ENCODE peak calls at places on chromosomes 13 and 19, in six cellular contexts. One of them, this sample, is unnamed.

GRCh38 chr19:40298026-40298425 is 12.9 kb upstream of the AKT2 start:
- DNase-seq in ovary: no peak
- DNase-seq in kidney: no peak
- DNase-seq in right atrium auricular region: no peak
- DNase-seq in neural progenitor cell: no peak
- DNase-seq in heart left ventricle: no peak
- DNase-seq in this sample: no peak

GRCh38 chr13:109622006-109622405 is 164.4 kb downstream of the IRS2 start:
- DNase-seq in ovary: no peak
- DNase-seq in kidney: no peak
- DNase-seq in right atrium auricular region: no peak
- DNase-seq in neural progenitor cell: no peak
- DNase-seq in heart left ventricle: no peak
- DNase-seq in this sample: no peak

GRCh38 chr13:53201454-53202225 is 173.0 kb downstream of the OLFM4 start:
- DNase-seq in ovary: peak; percentile 22
- DNase-seq in kidney: peak; percentile 66
- DNase-seq in right atrium auricular region: no peak
- DNase-seq in neural progenitor cell: peak; percentile 77
- DNase-seq in heart left ventricle: peak; percentile 48
- DNase-seq in this sample: peak; percentile 14

GRCh38 chr13:110448230-110448629 is 113.3 kb downstream of the RAB20 start:
- DNase-seq in ovary: peak; percentile 7
- DNase-seq in kidney: peak; percentile 16
- DNase-seq in right atrium auricular region: no peak
- DNase-seq in neural progenitor cell: no peak
- DNase-seq in heart left ventricle: no peak
- DNase-seq in this sample: no peak

GRCh38 chr13:104773775-104774174 is 1707.6 kb upstream of the SLC10A2 start:
- DNase-seq in ovary: no peak
- DNase-seq in kidney: no peak
- DNase-seq in right atrium auricular region: no peak
- DNase-seq in neural progenitor cell: peak; percentile 81
- DNase-seq in heart left ventricle: no peak
- DNase-seq in this sample: no peak

GRCh38 chr19:50512112-50512998 is 1.4 kb downstream of the ASPDH start:
- DNase-seq in ovary: peak; percentile 68
- DNase-seq in kidney: peak; percentile 90
- DNase-seq in right atrium auricular region: no peak
- DNase-seq in neural progenitor cell: no peak
- DNase-seq in heart left ventricle: peak; percentile 72
- DNase-seq in this sample: no peak

GRCh38 chr13:35484384-35484783 is 7.9 kb upstream of the MAB21L1 start:
- DNase-seq in ovary: no peak
- DNase-seq in kidney: no peak
- DNase-seq in right atrium auricular region: no peak
- DNase-seq in neural progenitor cell: no peak
- DNase-seq in heart left ventricle: no peak
- DNase-seq in this sample: no peak

GRCh38 chr13:48402325-48402962 is 10.5 kb downstream of the LPAR6 start:
- DNase-seq in ovary: no peak
- DNase-seq in kidney: no peak
- DNase-seq in right atrium auricular region: no peak
- DNase-seq in neural progenitor cell: no peak
- DNase-seq in heart left ventricle: no peak
- DNase-seq in this sample: no peak

GRCh38 chr13:113153810-113154748 is 4.4 kb upstream of the PROZ start:
- DNase-seq in ovary: peak; percentile 84
- DNase-seq in kidney: peak; percentile 95
- DNase-seq in right atrium auricular region: peak; percentile 76
- DNase-seq in neural progenitor cell: peak; percentile 84
- DNase-seq in heart left ventricle: peak; percentile 91
- DNase-seq in this sample: peak; percentile 81

GRCh38 chr13:73106513-73107214 is 47.9 kb downstream of the KLF5 start:
- DNase-seq in ovary: no peak
- DNase-seq in kidney: no peak
- DNase-seq in right atrium auricular region: no peak
- DNase-seq in neural progenitor cell: no peak
- DNase-seq in heart left ventricle: no peak
- DNase-seq in this sample: no peak

GRCh38 chr19:22620401-22620800 is 13.7 kb upstream of the ZNF492 start:
- DNase-seq in ovary: peak; percentile 38
- DNase-seq in kidney: no peak
- DNase-seq in right atrium auricular region: no peak
- DNase-seq in neural progenitor cell: no peak
- DNase-seq in heart left ventricle: peak; percentile 25
- DNase-seq in this sample: no peak

GRCh38 chr13:76852991-76853390 is 33.2 kb downstream of the KCTD12 start:
- DNase-seq in ovary: no peak
- DNase-seq in kidney: no peak
- DNase-seq in right atrium auricular region: no peak
- DNase-seq in neural progenitor cell: no peak
- DNase-seq in heart left ventricle: no peak
- DNase-seq in this sample: no peak

GRCh38 chr13:66508153-66508909 is 721.8 kb downstream of the PCDH9 start:
- DNase-seq in ovary: no peak
- DNase-seq in kidney: no peak
- DNase-seq in right atrium auricular region: no peak
- DNase-seq in neural progenitor cell: no peak
- DNase-seq in heart left ventricle: no peak
- DNase-seq in this sample: no peak

GRCh38 chr13:78650725-78651083 is 8.3 kb downstream of the OBI1 start:
- DNase-seq in ovary: no peak
- DNase-seq in kidney: no peak
- DNase-seq in right atrium auricular region: no peak
- DNase-seq in neural progenitor cell: no peak
- DNase-seq in heart left ventricle: no peak
- DNase-seq in this sample: no peak

GRCh38 chr19:56942749-56943148 is 102.2 kb upstream of the PEG3 start:
- DNase-seq in ovary: peak; percentile 68
- DNase-seq in kidney: peak; percentile 88
- DNase-seq in right atrium auricular region: no peak
- DNase-seq in neural progenitor cell: peak; percentile 25
- DNase-seq in heart left ventricle: peak; percentile 79
- DNase-seq in this sample: peak; percentile 30

GRCh38 chr13:44128522-44128921 is 245.1 kb upstream of the SERP2 start:
- DNase-seq in ovary: no peak
- DNase-seq in kidney: no peak
- DNase-seq in right atrium auricular region: peak; percentile 59
- DNase-seq in neural progenitor cell: no peak
- DNase-seq in heart left ventricle: no peak
- DNase-seq in this sample: peak; percentile 25

GRCh38 chr19:21202865-21203494 is 61.1 kb downstream of the ZNF431 start:
- DNase-seq in ovary: no peak
- DNase-seq in kidney: no peak
- DNase-seq in right atrium auricular region: no peak
- DNase-seq in neural progenitor cell: peak; percentile 65
- DNase-seq in heart left ventricle: no peak
- DNase-seq in this sample: no peak

GRCh38 chr13:97933736-97934135 is 19.7 kb upstream of the IPO5 start:
- DNase-seq in ovary: no peak
- DNase-seq in kidney: no peak
- DNase-seq in right atrium auricular region: no peak
- DNase-seq in neural progenitor cell: no peak
- DNase-seq in heart left ventricle: no peak
- DNase-seq in this sample: no peak

GRCh38 chr13:97934590-97934989 is 18.9 kb upstream of the IPO5 start:
- DNase-seq in ovary: no peak
- DNase-seq in kidney: no peak
- DNase-seq in right atrium auricular region: no peak
- DNase-seq in neural progenitor cell: peak; percentile 28
- DNase-seq in heart left ventricle: no peak
- DNase-seq in this sample: no peak

GRCh38 chr13:97938701-97939475 is 14.6 kb upstream of the IPO5 start:
- DNase-seq in ovary: no peak
- DNase-seq in kidney: no peak
- DNase-seq in right atrium auricular region: no peak
- DNase-seq in neural progenitor cell: no peak
- DNase-seq in heart left ventricle: no peak
- DNase-seq in this sample: no peak

GRCh38 chr13:97932006-97932405 is 21.5 kb upstream of the IPO5 start:
- DNase-seq in ovary: no peak
- DNase-seq in kidney: no peak
- DNase-seq in right atrium auricular region: no peak
- DNase-seq in neural progenitor cell: no peak
- DNase-seq in heart left ventricle: no peak
- DNase-seq in this sample: no peak

DNA sequence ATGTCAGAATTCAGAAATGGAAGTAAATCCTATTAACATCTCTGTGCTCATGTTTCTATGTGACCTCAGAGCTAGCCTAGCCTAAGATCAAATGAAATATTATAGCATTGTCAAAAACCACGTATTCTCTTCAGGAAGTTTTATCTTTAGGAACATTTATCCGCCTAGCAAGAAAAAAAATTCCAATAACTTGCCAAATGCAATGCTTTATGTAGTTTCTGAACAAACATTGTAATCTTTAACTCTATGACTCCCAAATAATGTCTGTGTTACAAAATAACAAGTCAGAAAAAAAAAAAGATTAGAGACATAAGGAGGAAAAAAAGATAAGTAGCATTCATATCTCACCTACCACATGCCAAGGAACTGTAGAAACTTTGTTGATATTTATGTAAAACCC is 18.4 kb upstream of the IPO5 start:
- DNase-seq in ovary: no peak
- DNase-seq in kidney: no peak
- DNase-seq in right atrium auricular region: no peak
- DNase-seq in neural progenitor cell: no peak
- DNase-seq in heart left ventricle: no peak
- DNase-seq in this sample: no peak
- TF ChIP-seq CTCF in ovary: no peak
- TF ChIP-seq CTCF in kidney: no peak
- TF ChIP-seq CTCF in right atrium auricular region: no peak
- TF ChIP-seq CTCF in neural progenitor cell: no peak
- TF ChIP-seq CTCF in heart left ventricle: no peak
- TF ChIP-seq CTCF in this sample: no peak

GRCh38 chr19:33644284-33644836 is 22.6 kb downstream of the CHST8 start:
- DNase-seq in ovary: no peak
- DNase-seq in kidney: no peak
- DNase-seq in right atrium auricular region: no peak
- DNase-seq in neural progenitor cell: no peak
- DNase-seq in heart left ventricle: no peak
- DNase-seq in this sample: no peak
- H3K36me3 ChIP-seq in ovary: no peaks in the 10 kb centered on the region
- H3K36me3 ChIP-seq in kidney: no peaks in the 10 kb centered on the region
- H3K36me3 ChIP-seq in right atrium auricular region: no peaks in the 10 kb centered on the region
- H3K36me3 ChIP-seq in neural progenitor cell: no peaks in the 10 kb centered on the region
- H3K36me3 ChIP-seq in heart left ventricle: no peaks in the 10 kb centered on the region
- H3K36me3 ChIP-seq in this sample: no peaks in the 10 kb centered on the region

GRCh38 chr19:47601180-47601904 is 7.6 kb upstream of the BICRA start:
- DNase-seq in ovary: no peak
- DNase-seq in kidney: no peak
- DNase-seq in right atrium auricular region: no peak
- DNase-seq in neural progenitor cell: no peak
- DNase-seq in heart left ventricle: no peak
- DNase-seq in this sample: no peak
- H3K4me3 ChIP-seq in ovary: peak overlapping the region; percentile 55
- H3K4me3 ChIP-seq in kidney: no peak overlapping the region
- H3K4me3 ChIP-seq in right atrium auricular region: peak overlapping the region; percentile 46
- H3K4me3 ChIP-seq in neural progenitor cell: peak overlapping the region; percentile 62
- H3K4me3 ChIP-seq in heart left ventricle: peak overlapping the region; percentile 39
- H3K4me3 ChIP-seq in this sample: peak overlapping the region; percentile 69

GRCh38 chr19:35154535-35155406 is at the start of gene FXYD5:
- DNase-seq in ovary: peak; percentile 38
- DNase-seq in kidney: peak; percentile 91
- DNase-seq in right atrium auricular region: peak; percentile 85
- DNase-seq in neural progenitor cell: peak; percentile 72
- DNase-seq in heart left ventricle: peak; percentile 85
- DNase-seq in this sample: peak; percentile 72
- TF ChIP-seq CTCF in ovary: no peak
- TF ChIP-seq CTCF in kidney: no peak
- TF ChIP-seq CTCF in right atrium auricular region: no peak
- TF ChIP-seq CTCF in neural progenitor cell: no peak
- TF ChIP-seq CTCF in heart left ventricle: no peak
- TF ChIP-seq CTCF in this sample: peak; percentile 17

GRCh38 chr19:36748431-36749275 is 24.0 kb downstream of the ZNF850 start:
- DNase-seq in ovary: no peak
- DNase-seq in kidney: no peak
- DNase-seq in right atrium auricular region: no peak
- DNase-seq in neural progenitor cell: no peak
- DNase-seq in heart left ventricle: no peak
- DNase-seq in this sample: no peak

GRCh38 chr19:36747750-36748149 is 24.9 kb downstream of the ZNF850 start:
- DNase-seq in ovary: no peak
- DNase-seq in kidney: no peak
- DNase-seq in right atrium auricular region: no peak
- DNase-seq in neural progenitor cell: no peak
- DNase-seq in heart left ventricle: no peak
- DNase-seq in this sample: no peak

GRCh38 chr19:36750066-36750691 is 22.4 kb downstream of the ZNF850 start:
- DNase-seq in ovary: no peak
- DNase-seq in kidney: no peak
- DNase-seq in right atrium auricular region: no peak
- DNase-seq in neural progenitor cell: no peak
- DNase-seq in heart left ventricle: no peak
- DNase-seq in this sample: no peak

DNA sequence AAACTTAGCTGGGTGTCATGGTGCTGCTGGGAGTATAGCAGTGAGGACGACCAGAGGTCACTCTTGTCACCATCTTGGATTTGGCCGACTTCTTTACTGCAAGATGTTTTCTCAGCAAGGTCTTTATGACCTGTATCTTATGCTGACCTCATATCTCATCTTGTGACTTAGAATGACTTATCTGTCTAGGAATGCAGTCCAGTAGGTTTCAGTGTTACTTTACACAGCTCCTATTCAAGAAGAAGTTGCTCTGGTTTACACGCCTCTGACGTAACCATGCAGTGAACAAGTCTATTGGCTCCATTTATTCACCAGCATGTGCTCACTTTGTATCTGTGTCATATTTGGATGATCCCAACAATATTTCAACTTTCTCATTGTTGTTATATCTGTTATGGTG is 26.7 kb downstream of the ZNF850 start:
- DNase-seq in ovary: no peak
- DNase-seq in kidney: no peak
- DNase-seq in right atrium auricular region: no peak
- DNase-seq in neural progenitor cell: no peak
- DNase-seq in heart left ventricle: no peak
- DNase-seq in this sample: no peak
- H3K36me3 ChIP-seq in ovary: peaks cover 2% of the 10 kb centered on the region
- H3K36me3 ChIP-seq in kidney: peaks cover 29% of the 10 kb centered on the region
- H3K36me3 ChIP-seq in right atrium auricular region: peaks cover 55% of the 10 kb centered on the region
- H3K36me3 ChIP-seq in neural progenitor cell: peaks cover 58% of the 10 kb centered on the region
- H3K36me3 ChIP-seq in heart left ventricle: peaks cover 31% of the 10 kb centered on the region
- H3K36me3 ChIP-seq in this sample: peaks cover 100% of the 10 kb centered on the region

DNA sequence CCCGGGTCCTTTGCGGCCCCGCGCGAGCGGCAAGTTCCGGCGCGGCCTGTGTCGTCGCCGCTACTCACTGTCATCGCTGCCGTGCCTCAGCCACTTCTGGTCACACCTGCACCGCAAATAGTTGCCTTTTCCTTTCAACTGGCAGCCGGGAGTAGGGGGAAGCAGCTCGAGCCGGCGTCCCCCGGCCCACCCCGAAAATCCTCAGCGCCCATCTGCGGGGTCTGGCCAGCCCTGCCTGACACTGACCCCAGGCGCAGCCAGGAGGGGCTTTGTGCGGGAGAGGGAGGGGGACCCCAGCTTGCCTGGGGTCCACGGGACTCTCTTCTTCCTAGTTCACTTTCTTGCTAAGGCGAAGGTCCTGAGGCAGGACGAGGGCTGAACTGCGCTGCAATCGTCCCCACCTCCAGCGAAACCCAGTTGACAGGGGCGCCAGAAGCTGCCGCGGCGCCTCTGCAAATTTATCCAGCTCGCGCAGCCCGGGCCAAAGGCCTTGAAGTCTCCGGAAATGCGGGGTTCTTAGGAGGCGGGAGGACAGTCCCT is 1.7 kb downstream of the PDX1 start:
- DNase-seq in ovary: no peak
- DNase-seq in kidney: no peak
- DNase-seq in right atrium auricular region: no peak
- DNase-seq in neural progenitor cell: peak; percentile 43
- DNase-seq in heart left ventricle: no peak
- DNase-seq in this sample: no peak
- H3K4me3 ChIP-seq in ovary: no peak overlapping the region
- H3K4me3 ChIP-seq in kidney: no peak overlapping the region
- H3K4me3 ChIP-seq in right atrium auricular region: no peak overlapping the region
- H3K4me3 ChIP-seq in neural progenitor cell: peak overlapping the region; percentile 20
- H3K4me3 ChIP-seq in heart left ventricle: no peak overlapping the region
- H3K4me3 ChIP-seq in this sample: peak overlapping the region; percentile 58